ENCODE peak calls at places on chromosomes 13 and 19, in five cellular contexts. S is endothelial cell of umbilical vein, W is mesenchymal stem cell, R is PC-3, C is Peyer's patch. E is an unnamed sample.

GRCh38 chr13:105759467-105759866 is 776.0 kb downstream of the EFNB2 start:
- DNase-seq in C (no peak), S (no peak), R (no peak), W (no peak), E (no peak)

GRCh38 chr19:17329768-17330545 is 4.7 kb downstream of the ANO8 start:
- DNase-seq in W (no peak), S (no peak), R (no peak), C (no peak), E (peak; percentile 47)

GRCh38 chr19:57377498-57378146 is 12.0 kb upstream of the ZNF548 start:
- DNase-seq in W (no peak), C (no peak), S (no peak), R (no peak), E (no peak)

GRCh38 chr19:46603195-46603637 is 2.1 kb downstream of the CALM3 start:
- DNase-seq in C (peak; percentile 12), W (no peak), R (no peak), S (no peak), E (no peak)

GRCh38 chr13:50208826-50209335 is 193.6 kb downstream of the KCNRG start:
- DNase-seq in R (peak; percentile 30), C (peak; percentile 21), S (peak; percentile 77), W (peak; percentile 91), E (no peak)

GRCh38 chr19:36245210-36246005 is 30.5 kb downstream of the ZNF146 start:
- DNase-seq in R (no peak), S (no peak), W (no peak), C (no peak), E (no peak)

GRCh38 chr13:48334534-48335127 is 31.1 kb downstream of the RB1 start:
- DNase-seq in S (peak; percentile 71), W (peak; percentile 49), C (no peak), R (peak; percentile 49), E (no peak)

GRCh38 chr19:48896191-48896720 is 2.3 kb downstream of the TULP2 start:
- DNase-seq in C (peak; percentile 34), R (no peak), W (no peak), S (no peak), E (no peak)

GRCh38 chr13:95185851-95186250 is 115.4 kb downstream of the ABCC4 start:
- DNase-seq in R (no peak), S (no peak), C (peak; percentile 48), W (no peak), E (no peak)

GRCh38 chr13:23743269-23743668 is 145.9 kb downstream of the MIPEP start:
- DNase-seq in W (no peak), R (peak; percentile 53), C (no peak), S (no peak), E (no peak)

GRCh38 chr19:4967738-4968461 is 1.0 kb upstream of the KDM4B start:
- DNase-seq in R (peak; percentile 18), S (no peak), W (peak; percentile 63), C (no peak), E (no peak)

GRCh38 chr13:31442605-31443004 is 242.8 kb downstream of the B3GLCT start:
- DNase-seq in C (no peak), R (no peak), S (no peak), W (no peak), E (no peak)

GRCh38 chr13:91184244-91184926 is 163.1 kb upstream of the MIR17HG start:
- DNase-seq in R (peak; percentile 23), W (peak; percentile 36), C (no peak), S (no peak), E (no peak)
- H3K27me3 ChIP-seq in R (peaks cover 12% of the 10 kb centered on the region), W (no peaks in the 10 kb centered on the region), C (no peaks in the 10 kb centered on the region), S (no peaks in the 10 kb centered on the region), E (peaks cover 4% of the 10 kb centered on the region)

DNA sequence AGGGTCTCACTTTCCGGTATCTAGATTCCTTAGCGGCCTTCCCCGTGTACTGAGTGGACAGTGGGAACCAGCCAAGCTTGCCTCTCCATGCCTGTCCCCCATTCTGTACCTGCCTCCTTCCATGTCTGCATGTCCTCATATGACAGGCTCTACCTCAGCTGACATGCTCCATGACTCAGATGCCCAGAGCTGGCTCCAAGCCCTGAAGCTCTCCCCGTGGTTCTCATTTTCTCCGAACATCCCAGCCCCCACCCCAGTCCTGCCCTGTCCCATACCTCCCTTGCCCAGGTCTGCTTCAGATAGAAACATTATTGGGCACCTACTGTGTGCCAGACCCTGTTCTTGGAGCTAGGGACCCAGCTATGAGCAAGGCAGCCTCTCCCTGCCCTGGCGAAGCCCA is 17.1 kb upstream of the SHFL start:
- DNase-seq in R (peak; percentile 20), S (no peak), W (no peak), C (no peak), E (no peak)
- H3K27me3 ChIP-seq in R (peaks cover 9% of the 10 kb centered on the region), S (no peaks in the 10 kb centered on the region), W (peaks cover 8% of the 10 kb centered on the region), C (no peaks in the 10 kb centered on the region), E (no peaks in the 10 kb centered on the region)

GRCh38 chr19:10422846-10423245 is 2.5 kb downstream of the PDE4A start:
- DNase-seq in R (no peak), C (no peak), S (no peak), W (no peak), E (no peak)
- H3K27me3 ChIP-seq in R (peaks cover 43% of the 10 kb centered on the region), C (no peaks in the 10 kb centered on the region), S (peaks cover 36% of the 10 kb centered on the region), W (peaks cover 64% of the 10 kb centered on the region), E (peaks cover 72% of the 10 kb centered on the region)

GRCh38 chr19:13053238-13053637 is 49.4 kb downstream of the LYL1 start:
- DNase-seq in W (no peak), R (no peak), S (no peak), C (no peak), E (no peak)

GRCh38 chr19:13047374-13047773 is 52.1 kb downstream of the NFIX start:
- DNase-seq in R (no peak), W (no peak), S (no peak), C (no peak), E (no peak)

GRCh38 chr19:13052447-13053232 is 50.0 kb downstream of the LYL1 start:
- DNase-seq in R (no peak), C (no peak), S (no peak), W (no peak), E (no peak)

GRCh38 chr19:13051581-13052165 is 51.0 kb downstream of the LYL1 start:
- DNase-seq in S (peak; percentile 49), C (peak; percentile 22), R (peak; percentile 84), W (peak; percentile 38), E (peak; percentile 82)

GRCh38 chr19:13050274-13050673 is 52.4 kb downstream of the LYL1 start:
- DNase-seq in S (no peak), C (no peak), R (no peak), W (no peak), E (no peak)
- H3K27me3 ChIP-seq in S (no peaks in the 10 kb centered on the region), C (no peaks in the 10 kb centered on the region), R (no peaks in the 10 kb centered on the region), W (no peaks in the 10 kb centered on the region), E (no peaks in the 10 kb centered on the region)

GRCh38 chr13:20160346-20161274 is at the start of gene GJA3:
- DNase-seq in W (peak; percentile 40), C (peak; percentile 63), S (no peak), R (peak; percentile 48), E (no peak)
- H3K27me3 ChIP-seq in W (peaks cover 28% of the 10 kb centered on the region), C (no peaks in the 10 kb centered on the region), S (peaks cover 71% of the 10 kb centered on the region), R (peaks cover 7% of the 10 kb centered on the region), E (peaks cover 54% of the 10 kb centered on the region)

DNA sequence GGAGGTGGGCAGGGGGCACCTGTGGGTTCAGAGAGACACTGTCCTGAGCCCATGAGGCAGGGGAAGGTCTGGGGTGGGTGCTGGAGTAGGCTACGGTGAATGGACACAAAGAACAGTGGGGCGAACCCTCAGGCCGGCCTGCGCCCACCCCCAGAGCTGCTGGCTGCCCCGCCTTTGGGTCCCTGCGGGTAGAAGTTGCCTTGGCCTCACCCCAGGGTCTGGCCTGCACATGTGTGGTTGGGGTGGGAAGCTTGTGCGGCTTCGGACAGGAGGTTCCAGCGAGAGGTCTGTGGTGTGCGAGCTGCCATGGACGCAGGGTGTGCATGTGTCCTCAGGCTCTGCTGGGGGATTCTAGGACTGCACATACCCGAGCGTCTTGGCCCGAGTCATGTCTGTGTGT is 20.6 kb upstream of the POU2F2 start:
- DNase-seq in C (no peak), W (no peak), S (no peak), R (no peak), E (no peak)
- H3K27me3 ChIP-seq in C (no peaks in the 10 kb centered on the region), W (peaks cover 91% of the 10 kb centered on the region), S (peaks cover 26% of the 10 kb centered on the region), R (no peaks in the 10 kb centered on the region), E (peaks cover 13% of the 10 kb centered on the region)

GRCh38 chr13:27790523-27790922 is 1.8 kb upstream of the GSX1 start:
- DNase-seq in C (no peak), R (no peak), W (no peak), S (no peak), E (no peak)
- H3K27me3 ChIP-seq in C (no peaks in the 10 kb centered on the region), R (peaks cover 56% of the 10 kb centered on the region), W (peaks cover 77% of the 10 kb centered on the region), S (peaks cover 75% of the 10 kb centered on the region), E (peaks cover 86% of the 10 kb centered on the region)

GRCh38 chr13:110420626-110421025 is 113.5 kb downstream of the COL4A2 start:
- DNase-seq in R (no peak), W (no peak), C (no peak), S (peak; percentile 38), E (no peak)

GRCh38 chr13:110419946-110420345 is 112.9 kb downstream of the COL4A2 start:
- DNase-seq in C (no peak), S (no peak), R (no peak), W (no peak), E (no peak)

GRCh38 chr13:110418944-110419343 is 111.9 kb downstream of the COL4A2 start:
- DNase-seq in R (no peak), C (no peak), S (peak; percentile 39), W (no peak), E (no peak)

GRCh38 chr13:110421061-110421460 is 114.0 kb downstream of the COL4A2 start:
- DNase-seq in S (no peak), R (no peak), W (peak; percentile 53), C (no peak), E (no peak)

DNA sequence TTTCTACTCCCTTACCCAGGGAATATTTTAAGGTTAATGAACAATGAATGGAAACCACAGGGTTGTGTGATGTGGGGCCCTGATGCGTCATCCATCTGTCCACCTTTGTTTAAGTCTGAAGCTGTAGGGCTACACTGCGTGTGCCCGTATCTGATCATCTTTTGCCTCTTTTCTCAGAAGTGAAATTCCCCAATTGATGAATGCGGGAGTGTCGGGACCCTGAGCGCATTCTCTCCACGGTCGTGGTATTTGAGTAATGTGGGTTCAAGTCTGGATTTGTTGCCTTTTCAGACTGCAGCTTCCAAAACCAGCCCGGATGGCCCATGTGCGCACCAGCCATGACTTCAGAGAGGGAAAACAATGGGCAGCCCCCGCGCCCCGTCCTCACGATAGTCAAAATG is 112.3 kb downstream of the COL4A2 start:
- DNase-seq in W (no peak), S (no peak), C (no peak), R (no peak), E (no peak)
- H3K27me3 ChIP-seq in W (no peaks in the 10 kb centered on the region), S (no peaks in the 10 kb centered on the region), C (no peaks in the 10 kb centered on the region), R (no peaks in the 10 kb centered on the region), E (no peaks in the 10 kb centered on the region)

E was measured in RWPE2.